ENCODE peak calls at places on chromosome X, in ten cellular contexts. L is kidney tubule cell, F is T-cell, R is ecto neural progenitor cell, W is NCI-H1694 treated with DMSO at 0.1 percent for 48 hours, D is WTC11, U is tibial artery, P is trophoblast cell, Y is fibroblast of lung, I is Kasumi-1. H is an unnamed sample.

GRCh38 chrX:85004255-85004654 is 578 bp downstream of the APOOL start:
- DNase-seq in L (peak; percentile 33), F (no peak), R (no peak), W (no peak), D (no peak), U (no peak), P (peak; percentile 19), Y (peak; percentile 39), I (peak; percentile 7), H (peak; percentile 0)

GRCh38 chrX:37786666-37787337 is 6.9 kb downstream of the CYBB start:
- DNase-seq in L (no peak), F (no peak), R (no peak), W (no peak), D (no peak), U (no peak), P (no peak), Y (no peak), I (no peak), H (no peak)

GRCh38 chrX:139224953-139225665 is 305.4 kb upstream of the F9 start:
- DNase-seq in L (no peak), F (no peak), R (peak; percentile 56), W (no peak), D (peak; percentile 52), U (no peak), P (no peak), Y (peak; percentile 16), I (no peak), H (no peak)

GRCh38 chrX:4762196-4762595 is 1048.7 kb upstream of the PRKX start:
- DNase-seq in L (no peak), F (no peak), R (no peak), W (no peak), D (no peak), U (no peak), P (no peak), Y (no peak), I (no peak), H (no peak)

GRCh38 chrX:18406531-18407266 is 18.7 kb upstream of the CDKL5 start:
- DNase-seq in L (no peak), F (no peak), R (no peak), W (no peak), D (no peak), U (no peak), P (no peak), Y (peak; percentile 36), I (no peak), H (no peak)

GRCh38 chrX:154384284-154384892 is 5.3 kb downstream of the EMD start:
- DNase-seq in L (no peak), F (no peak), R (no peak), W (no peak), D (no peak), U (no peak), P (no peak), Y (peak; percentile 14), I (no peak), H (no peak)

GRCh38 chrX:17680732-17681413 is 56.4 kb upstream of the SCML1 start:
- DNase-seq in L (peak; percentile 21), F (no peak), R (no peak), W (no peak), D (no peak), U (no peak), P (no peak), Y (no peak), I (no peak), H (no peak)

GRCh38 chrX:153622661-153623309 is 23.8 kb upstream of the CCNQ start:
- DNase-seq in L (no peak), F (no peak), R (no peak), W (no peak), D (no peak), U (no peak), P (no peak), Y (no peak), I (no peak), H (no peak)

GRCh38 chrX:24828600-24828999 is 134.9 kb downstream of the POLA1 start:
- DNase-seq in L (no peak), F (no peak), R (no peak), W (no peak), D (no peak), U (no peak), P (no peak), Y (no peak), I (no peak), H (no peak)

GRCh38 chrX:40174594-40175415 is 77.0 kb upstream of the BCOR start:
- DNase-seq in L (peak; percentile 43), F (no peak), R (peak; percentile 86), W (peak; percentile 78), D (peak; percentile 48), U (no peak), P (peak; percentile 57), Y (peak; percentile 66), I (no peak), H (peak; percentile 37)

GRCh38 chrX:101260435-101260834 is 30.7 kb downstream of the TAF7L start:
- DNase-seq in L (no peak), F (no peak), R (no peak), W (no peak), D (peak; percentile 21), U (no peak), P (peak; percentile 5), Y (no peak), I (peak; percentile 4), H (no peak)

GRCh38 chrX:136810493-136810892 is 29.8 kb upstream of the ARHGEF6 start:
- DNase-seq in L (no peak), F (no peak), R (no peak), W (no peak), D (no peak), U (no peak), P (peak; percentile 53), Y (no peak), I (no peak), H (no peak)

GRCh38 chrX:40420899-40421729 is 159.7 kb upstream of the ATP6AP2 start:
- DNase-seq in L (peak; percentile 83), F (no peak), R (no peak), W (no peak), D (no peak), U (no peak), P (no peak), Y (peak; percentile 77), I (no peak), H (peak; percentile 7)

GRCh38 chrX:50920132-50920531 is 9.6 kb downstream of the BMP15 start:
- DNase-seq in L (peak; percentile 39), F (no peak), R (no peak), W (no peak), D (no peak), U (no peak), P (peak; percentile 50), Y (peak; percentile 6), I (peak; percentile 3), H (peak; percentile 0)

GRCh38 chrX:3184176-3184930 is 143.1 kb downstream of the ARSF start:
- DNase-seq in L (no peak), F (no peak), R (no peak), W (no peak), D (no peak), U (peak; percentile 21), P (peak; percentile 51), Y (peak; percentile 92), I (no peak), H (no peak)

GRCh38 chrX:32448320-32448719 is 763.0 kb downstream of the DMD start:
- DNase-seq in L (peak; percentile 1), F (no peak), R (no peak), W (no peak), D (no peak), U (no peak), P (no peak), Y (no peak), I (peak; percentile 49), H (peak; percentile 94)

GRCh38 chrX:126847143-126847542 is 27.6 kb downstream of the PRR32 start:
- DNase-seq in L (no peak), F (no peak), R (no peak), W (no peak), D (no peak), U (no peak), P (no peak), Y (no peak), I (peak; percentile 7), H (peak; percentile 67)

GRCh38 chrX:115533485-115533884 is 27.5 kb upstream of the PLS3 start:
- DNase-seq in L (no peak), F (no peak), R (no peak), W (no peak), D (no peak), U (no peak), P (peak; percentile 13), Y (no peak), I (no peak), H (no peak)

GRCh38 chrX:1599791-1600405 is 8.5 kb downstream of the AKAP17A start:
- DNase-seq in L (no peak), F (no peak), R (no peak), W (no peak), D (no peak), U (no peak), P (no peak), Y (no peak), I (no peak), H (no peak)

GRCh38 chrX:71532078-71532752 is 689 bp upstream of the OGT start:
- DNase-seq in L (peak; percentile 90), F (peak; percentile 46), R (peak; percentile 43), W (no peak), D (no peak), U (no peak), P (peak; percentile 60), Y (peak; percentile 76), I (peak; percentile 22), H (peak; percentile 64)